ENCODE peak calls at places on chromosomes 12 and 14, in seven cellular contexts. E is left ventricle myocardium inferior, F is cardiac muscle cell, C is neural progenitor cell, U is heart left ventricle, L is PC-3, R is fibroblast of mammary gland. D is an unnamed sample.

GRCh38 chr12:91618281-91618680 is 435.7 kb upstream of the DCN start:
- DNase-seq in E (no peak), F (no peak), C (no peak), U (no peak), L (peak; percentile 45), R (no peak), D (no peak)

GRCh38 chr12:132487311-132487741 is 2.6 kb upstream of the FBRSL1 start:
- DNase-seq in E (no peak), F (no peak), C (no peak), U (no peak), L (no peak), R (no peak), D (no peak)

GRCh38 chr14:89214221-89214965 is 202.6 kb downstream of the FOXN3 start:
- DNase-seq in E (peak; percentile 73), F (no peak), C (peak; percentile 77), U (peak; percentile 73), L (peak; percentile 80), R (no peak), D (no peak)

GRCh38 chr14:61515436-61516124 is 179.7 kb upstream of the HIF1A start:
- DNase-seq in E (no peak), F (no peak), C (no peak), U (no peak), L (peak; percentile 61), R (no peak), D (no peak)

GRCh38 chr12:21831671-21832357 is 57.3 kb upstream of the KCNJ8 start:
- DNase-seq in E (peak; percentile 19), F (peak; percentile 54), C (no peak), U (peak; percentile 29), L (no peak), R (peak; percentile 95), D (no peak)

GRCh38 chr12:32644455-32644854 is 34.6 kb upstream of the DNM1L start:
- DNase-seq in E (no peak), F (peak; percentile 73), C (no peak), U (no peak), L (no peak), R (no peak), D (no peak)

GRCh38 chr12:58066296-58066695 is 124.9 kb downstream of the ATP23 start:
- DNase-seq in E (no peak), F (peak; percentile 6), C (no peak), U (no peak), L (peak; percentile 90), R (peak; percentile 5), D (no peak)

GRCh38 chr12:44441155-44441554 is 435.0 kb downstream of the NELL2 start:
- DNase-seq in E (no peak), F (no peak), C (no peak), U (no peak), L (no peak), R (no peak), D (no peak)

GRCh38 chr14:54147285-54147684 is 190.7 kb upstream of the BMP4 start:
- DNase-seq in E (peak; percentile 15), F (peak; percentile 66), C (no peak), U (no peak), L (peak; percentile 94), R (peak; percentile 4), D (peak; percentile 93)

GRCh38 chr12:115922952-115923564 is 354.4 kb downstream of the MED13L start:
- DNase-seq in E (no peak), F (peak; percentile 13), C (no peak), U (no peak), L (peak; percentile 48), R (peak; percentile 33), D (no peak)
- TF ChIP-seq CTCF in E (no peak), F (peak; percentile 16), C (peak; percentile 36), U (no peak), L (peak; percentile 48), R (peak; percentile 54), D (peak; percentile 62)

DNA sequence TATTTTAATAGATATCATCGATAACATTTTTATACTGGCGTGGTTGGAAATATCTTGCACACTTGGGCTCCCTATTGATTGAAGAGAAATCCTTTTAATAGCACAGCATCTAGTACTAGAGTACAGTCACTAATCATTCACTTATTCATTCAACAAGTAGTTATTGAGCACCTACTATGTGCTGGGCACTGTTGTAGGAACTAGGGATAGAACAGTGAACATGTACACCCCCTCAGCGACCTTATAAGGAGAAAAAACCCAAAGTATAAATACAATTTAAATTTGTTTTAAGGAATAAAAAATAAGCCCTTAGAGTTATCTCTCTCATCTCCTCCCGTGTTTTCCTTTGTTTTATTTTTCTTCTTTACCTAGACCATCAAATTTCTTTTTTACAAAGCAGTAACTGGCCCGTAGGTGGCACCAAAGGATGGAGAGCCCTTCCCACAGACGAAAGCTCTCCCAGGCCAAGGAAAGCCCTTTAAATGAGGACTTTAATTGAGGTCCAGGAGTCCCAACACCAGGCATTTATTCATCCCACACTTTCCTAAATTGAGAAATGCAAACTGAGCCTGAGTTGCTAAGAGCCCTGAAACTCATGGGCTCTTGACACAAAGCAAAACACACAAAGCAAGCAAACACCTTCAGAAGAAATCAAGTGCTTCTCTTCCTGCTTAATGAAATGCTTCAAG is 29.0 kb downstream of the PEBP1 start:
- DNase-seq in E (no peak), F (peak; percentile 53), C (peak; percentile 67), U (no peak), L (peak; percentile 65), R (peak; percentile 38), D (peak; percentile 16)
- TF ChIP-seq CTCF in E (peak; percentile 52), F (peak; percentile 67), C (peak; percentile 74), U (peak; percentile 20), L (peak; percentile 89), R (peak; percentile 59), D (peak; percentile 73)

GRCh38 chr14:91778217-91778616 is 46.3 kb upstream of the CATSPERB start:
- DNase-seq in E (no peak), F (no peak), C (peak; percentile 2), U (no peak), L (no peak), R (peak; percentile 19), D (no peak)

GRCh38 chr14:91786188-91786587 is 54.3 kb upstream of the CATSPERB start:
- DNase-seq in E (no peak), F (no peak), C (no peak), U (no peak), L (no peak), R (no peak), D (no peak)

DNA sequence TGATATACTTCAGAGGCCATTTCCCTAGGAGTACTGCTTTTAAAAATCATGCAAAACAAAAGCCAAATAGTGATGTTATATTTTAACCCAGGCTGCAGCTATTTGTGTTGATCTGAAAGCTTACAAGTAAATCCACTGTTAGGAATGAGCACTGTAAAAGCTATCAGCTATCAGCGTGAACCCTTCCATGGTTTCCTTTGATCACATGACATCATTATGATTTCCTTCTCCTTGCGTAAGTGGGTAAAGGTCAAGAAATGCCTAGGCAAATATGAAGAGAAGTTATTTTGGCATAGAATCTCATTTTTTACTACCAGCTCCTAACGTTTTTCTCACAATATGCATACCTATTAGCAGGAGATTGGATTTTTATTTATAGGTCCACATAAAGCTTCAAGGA is 48.6 kb upstream of the CATSPERB start:
- DNase-seq in E (no peak), F (peak; percentile 4), C (no peak), U (no peak), L (no peak), R (no peak), D (no peak)
- TF ChIP-seq CTCF in E (no peak), F (no peak), C (no peak), U (no peak), L (no peak), R (no peak), D (no peak)

DNA sequence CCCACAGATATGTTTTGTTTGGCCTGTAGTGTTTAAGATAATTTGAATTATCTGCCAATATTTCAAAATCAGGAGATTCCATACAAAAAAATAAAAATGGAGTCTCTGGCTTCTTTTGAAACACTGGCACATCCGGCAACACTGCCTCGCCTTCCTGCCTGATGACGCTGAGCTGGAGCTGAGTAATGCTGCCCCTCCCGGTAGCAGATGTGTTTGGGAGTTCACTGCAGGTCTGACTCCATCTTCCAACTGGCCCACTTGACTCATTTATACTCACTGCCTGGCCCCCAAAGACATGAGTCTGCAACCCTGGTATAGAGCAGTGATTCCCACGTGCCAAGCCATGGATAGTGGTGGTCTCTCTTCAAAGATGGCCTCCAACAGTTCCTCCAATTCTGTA is 7.4 kb downstream of the CIT start:
- DNase-seq in E (no peak), F (peak; percentile 85), C (no peak), U (no peak), L (peak; percentile 80), R (peak; percentile 97), D (peak; percentile 88)
- TF ChIP-seq CTCF in E (no peak), F (no peak), C (no peak), U (no peak), L (peak; percentile 0), R (no peak), D (peak; percentile 48)

DNA sequence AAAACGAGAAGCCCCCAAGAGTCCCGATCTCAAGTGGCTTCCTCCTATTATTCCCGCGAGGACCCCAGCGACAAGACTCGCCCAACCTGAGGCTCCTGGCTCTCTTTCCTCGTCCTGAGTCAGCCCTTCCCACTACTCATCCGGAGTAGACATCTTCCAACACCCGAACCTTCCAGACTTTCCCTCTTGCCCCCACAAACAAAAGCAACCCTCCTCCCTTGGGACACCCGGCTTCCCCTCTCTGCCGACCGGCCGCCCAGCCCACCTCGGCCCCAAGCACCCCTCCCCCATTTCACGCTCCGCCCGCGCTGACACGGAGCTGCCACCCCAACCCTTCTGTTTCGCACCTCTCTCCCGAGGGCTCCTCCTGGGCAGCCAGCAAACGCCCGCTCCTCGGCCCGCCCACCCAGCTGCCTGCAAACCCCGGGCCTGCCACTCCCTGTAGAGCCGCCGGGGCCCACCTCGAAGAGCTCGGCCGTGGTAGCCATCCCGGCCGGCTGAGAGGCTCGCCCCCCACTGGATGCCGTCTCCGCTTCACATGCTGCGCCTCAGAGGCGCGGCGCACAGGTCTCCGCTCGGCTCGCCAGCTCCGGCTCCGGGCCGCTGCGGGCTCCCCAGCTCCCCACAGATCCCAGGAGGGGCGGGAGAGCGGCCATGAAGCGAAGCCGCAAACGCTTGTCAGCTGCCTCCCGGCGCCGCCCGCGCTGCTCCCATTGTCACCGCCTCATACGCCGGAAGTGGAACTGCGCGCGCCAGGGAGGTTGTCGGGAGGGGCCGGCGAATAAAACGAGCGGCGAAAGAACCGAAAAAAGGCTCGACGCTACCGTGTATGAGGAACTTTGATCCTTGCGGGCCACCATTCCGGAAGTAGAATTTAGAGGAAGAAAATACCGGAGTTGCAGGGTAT is at the start of the genes AP5M1 and EXOC5:
- DNase-seq in E (peak; percentile 92), F (peak; percentile 94), C (peak; percentile 97), U (peak; percentile 93), L (peak; percentile 100), R (peak; percentile 86), D (peak; percentile 90)
- TF ChIP-seq CTCF in E (peak; percentile 26), F (no peak), C (no peak), U (no peak), L (peak; percentile 21), R (no peak), D (peak; percentile 42)